ENCODE peak calls at places on chromosomes 2 and 18, in nine cellular contexts. Z, S, Q, L, T, N, O, R and X are unnamed samples.
A peak's percentile ranks its signal among the peaks of the same experiment; 100 is the strongest.

GRCh38 chr18:62485684-62486083 is 37.1 kb upstream of the ZCCHC2 start:
- DNase-seq in S (peak; percentile 98), R (no peak), Q (no peak), O (peak; percentile 53), N (no peak), Z (no peak), L (no peak), T (peak; percentile 79), X (peak; percentile 17)

GRCh38 chr18:62814114-62814759 is 98.9 kb downstream of the PHLPP1 start:
- DNase-seq in R (no peak), O (no peak), Q (no peak), T (no peak), N (no peak), S (no peak), Z (no peak), L (no peak), X (no peak)

GRCh38 chr2:158025263-158025996 is 76.2 kb upstream of the UPP2 start:
- DNase-seq in O (peak; percentile 93), T (no peak), Q (no peak), Z (no peak), S (no peak), R (no peak), N (no peak), L (no peak), X (no peak)

GRCh38 chr2:17658251-17658843 is 95.3 kb downstream of the SMC6 start:
- DNase-seq in L (no peak), S (no peak), Z (no peak), T (no peak), Q (no peak), N (no peak), O (peak; percentile 61), R (no peak), X (peak; percentile 11)

GRCh38 chr18:69400976-69401474 is 337 bp downstream of the DOK6 start:
- DNase-seq in S (no peak), N (peak; percentile 30), L (peak; percentile 78), Q (no peak), Z (peak; percentile 37), T (peak; percentile 81), O (peak; percentile 18), R (peak; percentile 29), X (peak; percentile 8)

GRCh38 chr2:227610123-227610522 is 4.5 kb downstream of the SCYGR3 start:
- DNase-seq in T (no peak), O (no peak), Z (no peak), R (no peak), S (no peak), L (no peak), Q (no peak), N (no peak), X (no peak)

GRCh38 chr2:1550658-1551316 is 137.5 kb downstream of the TPO start:
- DNase-seq in O (peak; percentile 25), S (peak; percentile 15), N (peak; percentile 75), Z (peak; percentile 88), L (peak; percentile 90), Q (no peak), T (peak; percentile 97), R (peak; percentile 52), X (peak; percentile 65)

GRCh38 chr18:79856119-79857080 is 58.7 kb downstream of the KCNG2 start:
- DNase-seq in L (peak; percentile 85), R (no peak), O (no peak), T (peak; percentile 91), Z (peak; percentile 77), N (peak; percentile 9), S (peak; percentile 3), Q (no peak), X (peak; percentile 37)

GRCh38 chr18:30889582-30890301 is 152.8 kb downstream of the DSC3 start:
- DNase-seq in N (no peak), Q (no peak), S (peak; percentile 45), O (no peak), T (peak; percentile 9), R (no peak), Z (peak; percentile 10), L (peak; percentile 63), X (no peak)

GRCh38 chr2:219171231-219171651 is 1.4 kb upstream of the SLC23A3 start:
- DNase-seq in N (peak; percentile 35), R (peak; percentile 40), T (peak; percentile 96), O (peak; percentile 87), L (peak; percentile 80), Q (peak; percentile 85), S (peak; percentile 58), Z (peak; percentile 55), X (peak; percentile 42)

GRCh38 chr18:79590191-79591039 is 89.2 kb upstream of the CTDP1 start:
- DNase-seq in Q (no peak), T (peak; percentile 58), N (no peak), O (no peak), Z (no peak), S (no peak), R (peak; percentile 29), L (no peak), X (no peak)

GRCh38 chr2:231554748-231555545 is 24.7 kb upstream of the NMUR1 start:
- DNase-seq in N (no peak), Z (no peak), T (peak; percentile 72), O (peak; percentile 41), Q (no peak), R (peak; percentile 61), L (no peak), S (no peak), X (peak; percentile 16)

GRCh38 chr2:218398437-218399390 is 954 bp upstream of the CTDSP1 start:
- DNase-seq in S (peak; percentile 60), N (no peak), Q (peak; percentile 70), Z (peak; percentile 86), O (peak; percentile 88), L (peak; percentile 77), R (peak; percentile 91), T (peak; percentile 97), X (peak; percentile 82)

GRCh38 chr2:233114421-233114861 is 54.3 kb downstream of the INPP5D start:
- DNase-seq in L (no peak), R (no peak), T (no peak), N (no peak), Q (no peak), O (no peak), S (no peak), Z (no peak), X (peak; percentile 45)

GRCh38 chr2:82139979-82140611 is 1835.5 kb upstream of the LRRTM1 start:
- DNase-seq in Q (no peak), N (no peak), L (no peak), Z (no peak), O (no peak), T (no peak), S (peak; percentile 61), R (no peak), X (no peak)

GRCh38 chr18:57437782-57438668 is 2.9 kb downstream of the ONECUT2 start:
- DNase-seq in T (peak; percentile 98), O (peak; percentile 63), L (peak; percentile 96), N (peak; percentile 75), R (peak; percentile 49), Z (peak; percentile 81), Q (no peak), S (peak; percentile 29), X (peak; percentile 92)

GRCh38 chr2:191811807-191812602 is 34.9 kb downstream of the CAVIN2 start:
- DNase-seq in L (peak; percentile 84), R (peak; percentile 47), N (peak; percentile 69), O (peak; percentile 57), Z (peak; percentile 30), Q (peak; percentile 44), T (peak; percentile 53), S (peak; percentile 55), X (peak; percentile 52)
- TF ChIP-seq CTCF in L (peak; percentile 89), R (peak; percentile 81), N (peak; percentile 94), O (peak; percentile 75), Z (peak; percentile 63), Q (peak; percentile 62), T (peak; percentile 86), S (peak; percentile 68), X (peak; percentile 63)

DNA sequence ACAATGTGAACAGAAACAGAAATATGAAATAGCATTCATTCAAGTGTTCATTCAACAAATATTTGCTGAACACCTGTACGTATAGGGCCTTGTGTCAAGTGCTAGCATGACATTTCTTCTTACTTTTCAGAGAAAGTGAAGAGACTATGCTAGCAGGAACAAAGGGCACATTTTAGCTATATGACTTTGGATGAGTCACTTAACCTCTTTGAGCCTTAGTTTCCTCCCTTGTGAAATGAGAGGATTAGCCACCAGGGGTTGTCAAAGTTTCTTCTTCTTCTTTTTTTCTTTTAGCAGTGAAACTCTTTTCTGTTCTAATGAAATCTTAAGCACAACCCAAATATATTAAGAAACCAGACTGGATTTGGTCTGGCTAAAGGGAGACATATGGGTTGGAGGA is 53.1 kb downstream of the FIGN start:
- DNase-seq in L (no peak), O (peak; percentile 48), Z (no peak), S (peak; percentile 77), T (no peak), Q (no peak), N (no peak), R (no peak), X (no peak)
- TF ChIP-seq CTCF in L (peak; percentile 44), O (peak; percentile 26), Z (no peak), S (peak; percentile 40), T (peak; percentile 35), Q (no peak), N (peak; percentile 35), R (no peak), X (no peak)

GRCh38 chr2:239379641-239380170 is 21.1 kb downstream of the HDAC4 start:
- DNase-seq in Q (no peak), N (no peak), T (peak; percentile 58), O (no peak), L (no peak), R (no peak), S (no peak), Z (no peak), X (no peak)
- TF ChIP-seq CTCF in Q (no peak), N (no peak), T (no peak), O (no peak), L (peak; percentile 56), R (no peak), S (no peak), Z (no peak), X (no peak)

GRCh38 chr2:236561874-236562273 is 7.8 kb upstream of the ACKR3 start:
- DNase-seq in S (no peak), R (no peak), T (no peak), Z (no peak), L (no peak), Q (no peak), O (no peak), N (no peak), X (no peak)

GRCh38 chr2:236558999-236559978 is 10.3 kb upstream of the ACKR3 start:
- DNase-seq in Z (no peak), N (no peak), L (no peak), S (no peak), O (no peak), T (no peak), Q (no peak), R (no peak), X (no peak)

GRCh38 chr2:236565225-236565624 is 4.4 kb upstream of the ACKR3 start:
- DNase-seq in L (peak; percentile 2), O (no peak), R (no peak), T (no peak), S (no peak), N (no peak), Q (no peak), Z (no peak), X (no peak)

GRCh38 chr2:236563953-236564352 is 5.7 kb upstream of the ACKR3 start:
- DNase-seq in Q (no peak), L (peak; percentile 40), S (no peak), Z (no peak), O (no peak), R (no peak), T (no peak), N (no peak), X (no peak)

DNA sequence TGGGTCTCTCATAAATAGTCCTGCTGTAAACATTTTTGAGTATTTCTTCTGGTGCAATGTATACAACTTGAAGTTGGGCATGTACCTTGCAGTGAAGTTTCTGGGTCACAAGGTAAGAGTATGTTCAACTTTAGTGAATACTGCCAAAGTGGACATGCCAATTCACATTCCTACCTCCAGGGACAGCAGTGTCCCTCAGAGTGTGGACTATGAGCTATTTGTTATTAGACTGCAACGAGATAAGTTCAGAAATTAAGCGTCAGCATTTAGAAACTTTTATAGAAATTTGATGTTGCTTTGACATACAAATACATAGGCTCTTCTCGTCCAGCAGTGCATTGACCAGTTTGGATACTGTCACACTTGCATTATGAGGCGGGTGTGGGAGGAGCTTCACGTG is 7.2 kb upstream of the ACKR3 start:
- DNase-seq in L (peak; percentile 70), N (no peak), Z (no peak), R (no peak), T (no peak), Q (no peak), O (no peak), S (peak; percentile 17), X (no peak)
- TF ChIP-seq CTCF in L (peak; percentile 84), N (peak; percentile 68), Z (no peak), R (peak; percentile 64), T (peak; percentile 45), Q (no peak), O (peak; percentile 42), S (peak; percentile 26), X (no peak)